ENCODE peak calls at places on chromosomes 16 and 17, in six cellular contexts. J is HepG2, N is A549, X is endothelial cell of umbilical vein, P is GM12878, V is K562. G is an unnamed sample.

GRCh38 chr16:30767767-30768465 is 5.8 kb downstream of the RNF40 start:
- DNase-seq in J (no peak), N (no peak), X (no peak), P (no peak), V (no peak), G (no peak)

GRCh38 chr17:74391771-74392170 is 24.5 kb downstream of the GPR142 start:
- DNase-seq in J (no peak), N (no peak), X (no peak), P (no peak), V (no peak), G (peak)

GRCh38 chr16:30948956-30949654 is at the start of gene ORAI3:
- DNase-seq in J (no peak), N (peak), X (peak), P (no peak), V (peak), G (peak)

GRCh38 chr17:82246365-82247174 is 17.7 kb downstream of the SLC16A3 start:
- DNase-seq in J (no peak), N (peak), X (peak), P (no peak), V (no peak), G (peak)

GRCh38 chr17:62819511-62820221 is 11.6 kb upstream of the MARCHF10 start:
- DNase-seq in J (peak), N (peak), X (peak), P (no peak), V (no peak), G (peak)

GRCh38 chr16:11032922-11033291 is 88.5 kb downstream of the CLEC16A start:
- DNase-seq in J (no peak), N (no peak), X (no peak), P (no peak), V (no peak), G (no peak)

GRCh38 chr16:21274172-21274726 is 3.8 kb downstream of the CRYM start:
- DNase-seq in J (no peak), N (no peak), X (no peak), P (no peak), V (no peak), G (no peak)

GRCh38 chr16:80938035-80938927 is 68.4 kb downstream of the CMC2 start:
- DNase-seq in J (no peak), N (no peak), X (peak), P (no peak), V (no peak), G (no peak)

GRCh38 chr17:59373879-59374495 is 42.5 kb downstream of the YPEL2 start:
- DNase-seq in J (no peak), N (no peak), X (no peak), P (no peak), V (no peak), G (peak)

GRCh38 chr16:9123871-9124270 is 32.4 kb downstream of the HAPSTR1 start:
- DNase-seq in J (no peak), N (peak), X (no peak), P (no peak), V (no peak), G (peak)

GRCh38 chr17:48541574-48542113 is 3.3 kb downstream of the HOXB2 start:
- DNase-seq in J (no peak), N (no peak), X (no peak), P (no peak), V (peak), G (no peak)

GRCh38 chr16:82878466-82878865 is 251.7 kb downstream of the CDH13 start:
- DNase-seq in J (no peak), N (no peak), X (no peak), P (no peak), V (no peak), G (no peak)

GRCh38 chr17:73924488-73925186 is 278.8 kb upstream of the RPL38 start:
- DNase-seq in J (no peak), N (no peak), X (no peak), P (no peak), V (no peak), G (peak)

GRCh38 chr17:39943702-39944392 is 16.3 kb downstream of the LRRC3C start:
- DNase-seq in J (no peak), N (no peak), X (no peak), P (no peak), V (no peak), G (no peak)

GRCh38 chr16:87340198-87340597 is 23.0 kb upstream of the C16orf95 start:
- DNase-seq in J (no peak), N (no peak), X (no peak), P (no peak), V (no peak), G (no peak)

GRCh38 chr16:929227-929669 is 41.5 kb downstream of the LMF1 start:
- DNase-seq in J (no peak), N (no peak), X (no peak), P (no peak), V (no peak), G (no peak)

GRCh38 chr17:19378416-19379293 is at the start of gene MAPK7:
- DNase-seq in J (no peak), N (no peak), X (no peak), P (no peak), V (no peak), G (no peak)

GRCh38 chr17:66777689-66778225 is 57.2 kb upstream of the CACNG5 start:
- DNase-seq in J (no peak), N (no peak), X (no peak), P (no peak), V (no peak), G (no peak)

GRCh38 chr17:44280383-44280782 is 12.4 kb upstream of the SLC4A1 start:
- DNase-seq in J (no peak), N (no peak), X (no peak), P (no peak), V (no peak), G (no peak)

GRCh38 chr16:82118749-82119148 is 51.3 kb downstream of the MPHOSPH6 start:
- DNase-seq in J (no peak), N (no peak), X (no peak), P (no peak), V (no peak), G (no peak)

GRCh38 chr16:30350134-30350871 is 4.8 kb downstream of the CD2BP2 start:
- DNase-seq in J (no peak), N (no peak), X (no peak), P (peak), V (no peak), G (peak)

GRCh38 chr16:1712791-1713261 is 6.8 kb downstream of the MAPK8IP3 start:
- DNase-seq in J (no peak), N (no peak), X (peak), P (no peak), V (no peak), G (no peak)

GRCh38 chr16:57067347-57067746 is 25.0 kb upstream of the CPNE2 start:
- DNase-seq in J (no peak), N (no peak), X (no peak), P (no peak), V (no peak), G (no peak)

GRCh38 chr16:54066451-54067056 is 220.0 kb downstream of the IRX3 start:
- DNase-seq in J (peak), N (no peak), X (peak), P (no peak), V (no peak), G (peak)

GRCh38 chr16:75340715-75341500 is 89.5 kb upstream of the BCAR1 start:
- DNase-seq in J (no peak), N (no peak), X (peak), P (no peak), V (no peak), G (no peak)

GRCh38 chr17:51152766-51153209 is 571 bp upstream of the NME1 start:
- DNase-seq in J (peak), N (peak), X (no peak), P (no peak), V (no peak), G (no peak)

GRCh38 chr17:8685396-8685795 is 54.9 kb upstream of the MYH10 start:
- DNase-seq in J (no peak), N (no peak), X (no peak), P (no peak), V (no peak), G (no peak)

GRCh38 chr17:16419074-16419928 is 3.9 kb downstream of the TRPV2 start:
- DNase-seq in J (peak), N (peak), X (peak), P (peak), V (peak), G (peak)

GRCh38 chr17:27535975-27536374 is 79.7 kb downstream of the KSR1 start:
- DNase-seq in J (no peak), N (no peak), X (peak), P (no peak), V (no peak), G (no peak)

GRCh38 chr16:143456-143855 is 5.0 kb upstream of the NPRL3 start:
- DNase-seq in J (no peak), N (no peak), X (no peak), P (no peak), V (peak), G (no peak)

GRCh38 chr17:73291260-73291801 is 20.5 kb downstream of the CDC42EP4 start:
- DNase-seq in J (no peak), N (peak), X (peak), P (peak), V (peak), G (peak)

GRCh38 chr17:50426814-50427787 is 1.1 kb downstream of the ACSF2 start:
- DNase-seq in J (peak), N (peak), X (peak), P (no peak), V (peak), G (peak)

GRCh38 chr16:82010649-82011048 is 621 bp downstream of the SDR42E1 start:
- DNase-seq in J (no peak), N (no peak), X (no peak), P (no peak), V (no peak), G (no peak)

GRCh38 chr17:67491678-67492019 is 114.6 kb downstream of the PITPNC1 start:
- DNase-seq in J (no peak), N (no peak), X (no peak), P (no peak), V (no peak), G (no peak)

GRCh38 chr16:2871926-2872325 is 11.1 kb upstream of the FLYWCH2 start:
- DNase-seq in J (no peak), N (no peak), X (no peak), P (no peak), V (no peak), G (no peak)

GRCh38 chr16:48123104-48123788 is 32.5 kb downstream of the ABCC12 start:
- DNase-seq in J (peak), N (peak), X (peak), P (no peak), V (peak), G (peak)

GRCh38 chr16:7289299-7289698 is 43.3 kb upstream of the RBFOX1 start:
- DNase-seq in J (no peak), N (no peak), X (no peak), P (no peak), V (no peak), G (no peak)

GRCh38 chr16:23391381-23392222 is 61.4 kb downstream of the COG7 start:
- DNase-seq in J (no peak), N (no peak), X (no peak), P (no peak), V (no peak), G (no peak)

GRCh38 chr17:36182176-36183000 is 6.0 kb upstream of the TBC1D3B start:
- DNase-seq in J (no peak), N (no peak), X (no peak), P (no peak), V (no peak), G (peak)
- TF ChIP-seq MYC in J (no peak), N (no peak), X (no peak), P (no peak), V (no peak), G (no peak)

GRCh38 chr16:84673203-84673535 is 24.9 kb downstream of the KLHL36 start:
- DNase-seq in J (no peak), N (no peak), X (no peak), P (no peak), V (no peak), G (peak)
- TF ChIP-seq MYC in J (no peak), N (no peak), X (no peak), P (no peak), V (no peak), G (no peak)

GRCh38 chr17:77306048-77306789 is 165.4 kb downstream of the SEC14L1 start:
- DNase-seq in J (no peak), N (no peak), X (no peak), P (no peak), V (no peak), G (no peak)
- TF ChIP-seq MYC in J (no peak), N (no peak), X (no peak), P (no peak), V (no peak), G (no peak)

GRCh38 chr16:84136331-84137125 is 8.4 kb downstream of the HSDL1 start:
- DNase-seq in J (no peak), N (no peak), X (no peak), P (no peak), V (no peak), G (no peak)

GRCh38 chr16:84138824-84139627 is 6.0 kb downstream of the HSDL1 start:
- DNase-seq in J (peak), N (no peak), X (no peak), P (peak), V (peak), G (no peak)

GRCh38 chr16:84137769-84138357 is 7.1 kb downstream of the HSDL1 start:
- DNase-seq in J (no peak), N (no peak), X (no peak), P (no peak), V (no peak), G (no peak)

GRCh38 chr16:84138500-84138823 is 6.5 kb downstream of the HSDL1 start:
- DNase-seq in J (no peak), N (no peak), X (no peak), P (no peak), V (no peak), G (no peak)

GRCh38 chr16:84137287-84137686 is 7.7 kb downstream of the HSDL1 start:
- DNase-seq in J (no peak), N (no peak), X (no peak), P (no peak), V (no peak), G (no peak)
- TF ChIP-seq MYC in J (no peak), N (no peak), X (no peak), P (no peak), V (no peak), G (no peak)

GRCh38 chr17:28745777-28746473 is 2.1 kb downstream of the TRAF4 start:
- DNase-seq in J (no peak), N (no peak), X (no peak), P (no peak), V (no peak), G (no peak)
- TF ChIP-seq MYC in J (no peak), N (no peak), X (no peak), P (no peak), V (no peak), G (no peak)

GRCh38 chr16:68005786-68006286 is 6.6 kb upstream of the DPEP2 start:
- DNase-seq in J (no peak), N (no peak), X (peak), P (no peak), V (no peak), G (peak)
- TF ChIP-seq MYC in J (no peak), N (no peak), X (no peak), P (no peak), V (no peak), G (peak)

GRCh38 chr17:7293821-7294613 is 422 bp downstream of the YBX2 start:
- DNase-seq in J (peak), N (no peak), X (no peak), P (no peak), V (peak), G (peak)

GRCh38 chr17:7296189-7296861 is 1.9 kb upstream of the YBX2 start:
- DNase-seq in J (peak), N (peak), X (peak), P (no peak), V (peak), G (peak)

GRCh38 chr17:7295230-7296180 is 1.1 kb upstream of the YBX2 start:
- DNase-seq in J (no peak), N (no peak), X (no peak), P (no peak), V (no peak), G (no peak)

GRCh38 chr17:7293131-7293557 is 1.3 kb downstream of the YBX2 start:
- DNase-seq in J (no peak), N (no peak), X (no peak), P (no peak), V (peak), G (peak)

GRCh38 chr17:7294614-7295153 is at the start of gene YBX2:
- DNase-seq in J (no peak), N (peak), X (peak), P (no peak), V (peak), G (peak)
- TF ChIP-seq MYC in J (no peak), N (no peak), X (no peak), P (no peak), V (no peak), G (no peak)

G was measured in NB4.